ENCODE peak calls at places on chromosomes 7 and 10, in four cellular contexts. Y is aorta, W is A549, A is nucleus accumbens. G is an unnamed sample.

GRCh38 chr7:66921396-66921917 is 432 bp downstream of the TMEM248 start:
- DNase-seq in Y (peak), A (peak), W (peak), G (no peak)

GRCh38 chr10:43879742-43880141 is 231.1 kb upstream of the ZNF32 start:
- DNase-seq in W (no peak), A (no peak), Y (no peak), G (no peak)

GRCh38 chr10:14185501-14186045 is 145.2 kb downstream of the FRMD4A start:
- DNase-seq in A (no peak), W (peak), Y (no peak), G (peak)

GRCh38 chr7:75534727-75535307 is 42.7 kb downstream of the SPDYE5 start:
- DNase-seq in W (no peak), Y (no peak), A (no peak), G (no peak)

GRCh38 chr10:100506596-100507356 is 12.9 kb downstream of the SEC31B start:
- DNase-seq in Y (no peak), W (peak), A (no peak), G (no peak)

GRCh38 chr10:809671-810350 is 120.3 kb upstream of the DIP2C start:
- DNase-seq in A (no peak), W (no peak), Y (no peak), G (no peak)

GRCh38 chr7:103119791-103120291 is 29.1 kb downstream of the NAPEPLD start:
- DNase-seq in Y (no peak), W (no peak), A (no peak), G (no peak)

GRCh38 chr7:13240349-13240748 is 552.9 kb downstream of the ARL4A start:
- DNase-seq in Y (no peak), A (no peak), W (peak), G (no peak)

GRCh38 chr10:27297848-27298524 is 57.4 kb upstream of the ACBD5 start:
- DNase-seq in W (no peak), Y (no peak), A (no peak), G (no peak)

GRCh38 chr10:12800302-12800701 is 201.2 kb downstream of the CCDC3 start:
- DNase-seq in A (no peak), Y (no peak), W (no peak), G (no peak)

GRCh38 chr7:127477285-127478039 is 85.0 kb upstream of the ZNF800 start:
- DNase-seq in Y (no peak), W (no peak), A (no peak), G (no peak)

GRCh38 chr10:100374137-100374655 is 27.2 kb downstream of the SCD start:
- DNase-seq in Y (no peak), A (peak), W (no peak), G (no peak)

GRCh38 chr7:17234398-17235021 is 63.9 kb upstream of the AHR start:
- DNase-seq in A (peak), W (peak), Y (peak), G (peak)

GRCh38 chr7:101486056-101486763 is 123.5 kb downstream of the COL26A1 start:
- DNase-seq in Y (no peak), A (no peak), W (no peak), G (no peak)

GRCh38 chr7:101859411-101860106 is 42.1 kb downstream of the CUX1 start:
- DNase-seq in Y (no peak), W (peak), A (no peak), G (no peak)

GRCh38 chr7:68783671-68784070 is 814.6 kb upstream of the AUTS2 start:
- DNase-seq in Y (no peak), W (peak), A (no peak), G (no peak)

GRCh38 chr7:27374958-27375841 is 132.6 kb downstream of the EVX1 start:
- DNase-seq in W (no peak), A (no peak), Y (no peak), G (no peak)

GRCh38 chr7:13727279-13727678 is 262.2 kb downstream of the ETV1 start:
- DNase-seq in A (no peak), Y (no peak), W (no peak), G (no peak)

GRCh38 chr10:96288151-96288621 is 16.0 kb upstream of the DNTT start:
- DNase-seq in A (no peak), W (no peak), Y (no peak), G (peak)

GRCh38 chr7:5012985-5013384 is 32.7 kb upstream of the RBAK start:
- DNase-seq in A (no peak), W (no peak), Y (no peak), G (no peak)

GRCh38 chr7:80060218-80060806 is 74.3 kb upstream of the GNAI1 start:
- DNase-seq in W (peak), Y (no peak), A (no peak), G (peak)

GRCh38 chr7:108114117-108114841 is 15.9 kb downstream of the LAMB4 start:
- DNase-seq in Y (no peak), W (peak), A (no peak), G (peak)

GRCh38 chr7:106417273-106417902 is 132.6 kb upstream of the NAMPT start:
- DNase-seq in W (peak), A (no peak), Y (no peak), G (no peak)

GRCh38 chr10:112446055-112446854 is 459 bp downstream of the ZDHHC6 start:
- DNase-seq in W (no peak), A (no peak), Y (no peak), G (no peak)

GRCh38 chr10:91589015-91589655 is 43.7 kb downstream of the PPP1R3C start:
- DNase-seq in W (peak), A (no peak), Y (peak), G (no peak)

GRCh38 chr10:109981641-109982040 is 26.1 kb upstream of the ADD3 start:
- DNase-seq in A (no peak), Y (no peak), W (no peak), G (peak)

GRCh38 chr10:101018600-101019439 is 12.1 kb downstream of the PDZD7 start:
- DNase-seq in A (peak), W (peak), Y (peak), G (peak)

GRCh38 chr7:114885836-114886235 is 36.1 kb upstream of the MDFIC start:
- DNase-seq in Y (no peak), W (no peak), A (no peak), G (no peak)

GRCh38 chr10:75097666-75098285 is 13.7 kb upstream of the SAMD8 start:
- DNase-seq in A (no peak), Y (no peak), W (peak), G (no peak)

GRCh38 chr7:140033036-140033435 is 29.7 kb downstream of the PARP12 start:
- DNase-seq in W (no peak), Y (no peak), A (no peak), G (no peak)

GRCh38 chr10:68924593-68924992 is 23.5 kb downstream of the DDX50 start:
- DNase-seq in W (no peak), A (no peak), Y (no peak), G (no peak)

GRCh38 chr7:151381333-151382078 is 28.3 kb downstream of the WDR86 start:
- DNase-seq in Y (no peak), W (no peak), A (no peak), G (no peak)

G was measured in small intestine.